ENCODE peak calls at places on chromosomes 2 and 18, in five cellular contexts. One of them, this sample, is unnamed. For H3K4me1 and H3K36me3, the result is how much of the 10 kb centered on the place peaks cover.

GRCh38 chr2:134331081-134331480 is 77.2 kb downstream of the MGAT5 start:
- DNase-seq in breast epithelium: no peak
- DNase-seq in Peyer's patch: no peak
- DNase-seq in cardiac muscle cell: no peak
- DNase-seq in upper lobe of left lung: no peak
- DNase-seq in this sample: no peak

GRCh38 chr2:240788482-240788881 is 31.5 kb downstream of the KIF1A start:
- DNase-seq in breast epithelium: no peak
- DNase-seq in Peyer's patch: no peak
- DNase-seq in cardiac muscle cell: no peak
- DNase-seq in upper lobe of left lung: no peak
- DNase-seq in this sample: peak

GRCh38 chr2:206556357-206556949 is 85.8 kb upstream of the FAM237A start:
- DNase-seq in breast epithelium: no peak
- DNase-seq in Peyer's patch: no peak
- DNase-seq in cardiac muscle cell: peak
- DNase-seq in upper lobe of left lung: no peak
- DNase-seq in this sample: no peak

GRCh38 chr18:68915066-68915465 is 117.2 kb downstream of the CCDC102B start:
- DNase-seq in breast epithelium: no peak
- DNase-seq in Peyer's patch: no peak
- DNase-seq in cardiac muscle cell: no peak
- DNase-seq in upper lobe of left lung: no peak
- DNase-seq in this sample: no peak

GRCh38 chr2:45944075-45944474 is 292.6 kb downstream of the PRKCE start:
- DNase-seq in breast epithelium: no peak
- DNase-seq in Peyer's patch: no peak
- DNase-seq in cardiac muscle cell: peak
- DNase-seq in upper lobe of left lung: no peak
- DNase-seq in this sample: no peak

GRCh38 chr18:47953471-47953931 is 23.0 kb upstream of the SMAD2 start:
- DNase-seq in breast epithelium: peak
- DNase-seq in Peyer's patch: peak
- DNase-seq in cardiac muscle cell: peak
- DNase-seq in upper lobe of left lung: no peak
- DNase-seq in this sample: peak

GRCh38 chr18:61093967-61094366 is 239.3 kb upstream of the CDH20 start:
- DNase-seq in breast epithelium: no peak
- DNase-seq in Peyer's patch: no peak
- DNase-seq in cardiac muscle cell: no peak
- DNase-seq in upper lobe of left lung: no peak
- DNase-seq in this sample: no peak

GRCh38 chr2:16747257-16747656 is 81.6 kb upstream of the CYRIA start:
- DNase-seq in breast epithelium: no peak
- DNase-seq in Peyer's patch: no peak
- DNase-seq in cardiac muscle cell: no peak
- DNase-seq in upper lobe of left lung: no peak
- DNase-seq in this sample: no peak

GRCh38 chr2:44433841-44434240 is 72.1 kb downstream of the CAMKMT start:
- DNase-seq in breast epithelium: no peak
- DNase-seq in Peyer's patch: no peak
- DNase-seq in cardiac muscle cell: no peak
- DNase-seq in upper lobe of left lung: no peak
- DNase-seq in this sample: no peak

GRCh38 chr2:167510071-167510759 is 621.9 kb downstream of the XIRP2 start:
- DNase-seq in breast epithelium: no peak
- DNase-seq in Peyer's patch: no peak
- DNase-seq in cardiac muscle cell: peak
- DNase-seq in upper lobe of left lung: no peak
- DNase-seq in this sample: no peak

GRCh38 chr2:3041841-3042600 is 335.6 kb downstream of the EIPR1 start:
- DNase-seq in breast epithelium: no peak
- DNase-seq in Peyer's patch: no peak
- DNase-seq in cardiac muscle cell: no peak
- DNase-seq in upper lobe of left lung: peak
- DNase-seq in this sample: peak

GRCh38 chr2:45909677-45910191 is 258.3 kb downstream of the PRKCE start:
- DNase-seq in breast epithelium: peak
- DNase-seq in Peyer's patch: peak
- DNase-seq in cardiac muscle cell: no peak
- DNase-seq in upper lobe of left lung: no peak
- DNase-seq in this sample: no peak

GRCh38 chr2:26615336-26616031 is 25.7 kb downstream of the CIB4 start:
- DNase-seq in breast epithelium: no peak
- DNase-seq in Peyer's patch: peak
- DNase-seq in cardiac muscle cell: no peak
- DNase-seq in upper lobe of left lung: peak
- DNase-seq in this sample: no peak

GRCh38 chr2:144317071-144317738 is 202.7 kb downstream of the ZEB2 start:
- DNase-seq in breast epithelium: no peak
- DNase-seq in Peyer's patch: no peak
- DNase-seq in cardiac muscle cell: no peak
- DNase-seq in upper lobe of left lung: no peak
- DNase-seq in this sample: no peak

GRCh38 chr2:39123436-39123999 is 2.7 kb upstream of the SOS1 start:
- DNase-seq in breast epithelium: no peak
- DNase-seq in Peyer's patch: no peak
- DNase-seq in cardiac muscle cell: no peak
- DNase-seq in upper lobe of left lung: no peak
- DNase-seq in this sample: no peak

GRCh38 chr2:105749583-105750399 is 5.1 kb downstream of the NCK2 start:
- DNase-seq in breast epithelium: no peak
- DNase-seq in Peyer's patch: peak
- DNase-seq in cardiac muscle cell: peak
- DNase-seq in upper lobe of left lung: no peak
- DNase-seq in this sample: no peak

GRCh38 chr2:84782717-84783442 is 98.0 kb downstream of the TRABD2A start:
- DNase-seq in breast epithelium: no peak
- DNase-seq in Peyer's patch: peak
- DNase-seq in cardiac muscle cell: no peak
- DNase-seq in upper lobe of left lung: no peak
- DNase-seq in this sample: no peak

GRCh38 chr18:61503688-61504087 is 170.5 kb downstream of the CDH20 start:
- DNase-seq in breast epithelium: no peak
- DNase-seq in Peyer's patch: no peak
- DNase-seq in cardiac muscle cell: no peak
- DNase-seq in upper lobe of left lung: no peak
- DNase-seq in this sample: no peak

GRCh38 chr2:38505779-38506178 is 96.9 kb downstream of the HNRNPLL start:
- DNase-seq in breast epithelium: peak
- DNase-seq in Peyer's patch: no peak
- DNase-seq in cardiac muscle cell: peak
- DNase-seq in upper lobe of left lung: no peak
- DNase-seq in this sample: no peak

GRCh38 chr18:26004827-26005226 is 85.6 kb downstream of the SS18 start:
- DNase-seq in breast epithelium: no peak
- DNase-seq in Peyer's patch: no peak
- DNase-seq in cardiac muscle cell: no peak
- DNase-seq in upper lobe of left lung: no peak
- DNase-seq in this sample: peak

GRCh38 chr2:128416781-128417180 is 98.1 kb upstream of the HS6ST1 start:
- DNase-seq in breast epithelium: no peak
- DNase-seq in Peyer's patch: peak
- DNase-seq in cardiac muscle cell: no peak
- DNase-seq in upper lobe of left lung: no peak
- DNase-seq in this sample: peak

GRCh38 chr2:127389778-127390435 is 2.1 kb upstream of the MAP3K2 start:
- DNase-seq in breast epithelium: no peak
- DNase-seq in Peyer's patch: peak
- DNase-seq in cardiac muscle cell: no peak
- DNase-seq in upper lobe of left lung: no peak
- DNase-seq in this sample: no peak

GRCh38 chr2:174449033-174449432 is 37.8 kb downstream of the GPR155 start:
- DNase-seq in breast epithelium: no peak
- DNase-seq in Peyer's patch: no peak
- DNase-seq in cardiac muscle cell: no peak
- DNase-seq in upper lobe of left lung: no peak
- DNase-seq in this sample: no peak

GRCh38 chr2:40127890-40128548 is 323.9 kb downstream of the SLC8A1 start:
- DNase-seq in breast epithelium: no peak
- DNase-seq in Peyer's patch: no peak
- DNase-seq in cardiac muscle cell: peak
- DNase-seq in upper lobe of left lung: no peak
- DNase-seq in this sample: no peak

DNA sequence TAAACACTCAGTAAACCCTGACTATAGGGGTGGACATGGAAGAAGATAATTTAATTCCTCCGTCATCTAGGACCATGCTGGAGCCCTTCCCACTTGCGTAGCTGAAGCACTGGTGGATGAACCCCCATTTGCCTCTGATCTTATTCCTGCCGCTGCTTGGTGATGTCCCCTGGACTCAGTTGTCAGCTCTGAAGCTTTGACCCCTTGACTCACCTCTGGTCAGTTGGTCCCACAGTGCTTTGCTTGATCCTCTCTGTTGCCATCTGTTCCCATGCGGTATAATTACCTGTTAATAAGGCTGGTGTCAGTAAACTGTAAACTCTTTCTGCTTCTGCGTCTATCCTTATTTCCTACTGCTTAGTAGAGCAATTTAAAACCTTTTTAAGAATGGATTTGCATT is 126.9 kb downstream of the SPTBN1 start:
- DNase-seq in breast epithelium: no peak
- DNase-seq in Peyer's patch: no peak
- DNase-seq in cardiac muscle cell: no peak
- DNase-seq in upper lobe of left lung: no peak
- DNase-seq in this sample: no peak
- H3K4me1 ChIP-seq in breast epithelium: under half
- H3K4me1 ChIP-seq in Peyer's patch: half or more
- H3K4me1 ChIP-seq in cardiac muscle cell: under half
- H3K4me1 ChIP-seq in upper lobe of left lung: half or more
- H3K4me1 ChIP-seq in this sample: under half

DNA sequence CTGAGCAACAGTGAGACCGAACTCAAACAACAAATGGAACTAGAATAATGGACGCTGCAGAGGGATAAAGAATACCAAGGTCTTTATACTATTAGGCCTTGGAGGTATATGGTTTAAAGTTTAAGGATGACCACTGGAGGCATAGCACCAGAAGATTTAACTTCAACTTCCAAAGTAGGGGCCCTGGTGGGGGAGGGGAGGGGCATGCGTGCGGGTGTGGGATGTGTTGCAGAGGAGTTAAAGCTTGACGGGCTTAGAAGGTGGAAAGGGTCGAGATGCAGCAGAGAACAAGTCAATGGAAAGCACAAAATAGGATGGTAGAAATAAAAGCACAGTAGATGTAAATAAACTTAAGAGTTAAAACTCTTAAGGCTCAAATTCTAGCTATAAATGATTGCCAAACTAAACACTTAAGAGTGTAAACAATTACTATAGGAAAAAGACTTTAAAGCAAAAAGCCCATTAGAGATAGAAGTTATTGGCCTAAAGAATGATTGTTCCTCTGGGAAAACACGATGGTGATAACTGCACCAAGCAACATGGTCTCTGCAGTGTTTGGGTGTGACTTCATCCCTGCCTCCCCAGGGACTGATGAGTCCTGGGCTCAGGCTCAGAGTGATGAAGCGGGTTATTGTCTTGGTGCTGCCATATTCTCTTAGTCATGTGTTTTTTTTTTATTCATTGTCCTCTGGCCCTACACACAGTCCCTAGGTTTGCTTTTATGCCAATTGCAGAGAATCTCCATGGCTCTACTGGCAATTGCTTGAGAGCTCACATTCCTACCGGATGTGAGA is 13.0 kb downstream of the RRM2 start:
- DNase-seq in breast epithelium: no peak
- DNase-seq in Peyer's patch: peak
- DNase-seq in cardiac muscle cell: peak
- DNase-seq in upper lobe of left lung: no peak
- DNase-seq in this sample: peak
- H3K36me3 ChIP-seq in breast epithelium: under half
- H3K36me3 ChIP-seq in Peyer's patch: under half
- H3K36me3 ChIP-seq in cardiac muscle cell: under half
- H3K36me3 ChIP-seq in upper lobe of left lung: under half
- H3K36me3 ChIP-seq in this sample: under half

GRCh38 chr18:58177886-58178470 is 134.0 kb downstream of the NEDD4L start:
- DNase-seq in breast epithelium: no peak
- DNase-seq in Peyer's patch: no peak
- DNase-seq in cardiac muscle cell: no peak
- DNase-seq in upper lobe of left lung: no peak
- DNase-seq in this sample: no peak

GRCh38 chr18:58176915-58177717 is 133.1 kb downstream of the NEDD4L start:
- DNase-seq in breast epithelium: no peak
- DNase-seq in Peyer's patch: no peak
- DNase-seq in cardiac muscle cell: peak
- DNase-seq in upper lobe of left lung: no peak
- DNase-seq in this sample: no peak

GRCh38 chr18:58172031-58172430 is 128.0 kb downstream of the NEDD4L start:
- DNase-seq in breast epithelium: no peak
- DNase-seq in Peyer's patch: no peak
- DNase-seq in cardiac muscle cell: no peak
- DNase-seq in upper lobe of left lung: no peak
- DNase-seq in this sample: no peak

GRCh38 chr18:58174285-58174684 is 130.3 kb downstream of the NEDD4L start:
- DNase-seq in breast epithelium: no peak
- DNase-seq in Peyer's patch: no peak
- DNase-seq in cardiac muscle cell: no peak
- DNase-seq in upper lobe of left lung: no peak
- DNase-seq in this sample: no peak

DNA sequence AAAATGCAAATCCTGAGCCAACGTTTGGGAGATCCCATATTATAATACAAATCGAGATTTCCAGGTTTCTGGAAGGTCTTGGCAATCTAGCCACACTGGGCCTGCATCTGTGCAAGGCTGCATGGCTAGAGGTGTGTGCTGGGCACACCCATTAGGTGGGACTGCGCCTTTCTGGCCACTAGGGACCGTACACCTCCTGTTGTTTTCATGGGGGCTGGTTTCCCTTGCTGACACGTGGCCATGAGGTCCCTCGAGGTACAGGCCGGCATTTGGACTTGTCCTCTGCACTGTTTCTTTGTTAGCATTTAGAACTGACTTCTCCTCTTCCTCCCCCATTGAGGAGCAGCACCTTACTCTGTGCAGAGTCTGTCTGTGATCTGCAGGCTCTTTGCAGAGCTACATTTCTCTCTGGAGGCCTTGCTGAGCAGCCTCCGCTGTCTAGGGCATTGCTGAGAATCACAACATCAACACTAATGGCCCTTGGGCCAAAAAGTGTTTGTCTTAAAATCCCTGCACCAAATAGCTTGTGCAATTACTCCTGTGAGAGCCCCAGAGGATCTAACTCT is 131.2 kb downstream of the NEDD4L start:
- DNase-seq in breast epithelium: no peak
- DNase-seq in Peyer's patch: no peak
- DNase-seq in cardiac muscle cell: no peak
- DNase-seq in upper lobe of left lung: no peak
- DNase-seq in this sample: no peak
- TF ChIP-seq CTCF in breast epithelium: no peak
- TF ChIP-seq CTCF in Peyer's patch: no peak
- TF ChIP-seq CTCF in cardiac muscle cell: no peak
- TF ChIP-seq CTCF in upper lobe of left lung: no peak
- TF ChIP-seq CTCF in this sample: no peak

DNA sequence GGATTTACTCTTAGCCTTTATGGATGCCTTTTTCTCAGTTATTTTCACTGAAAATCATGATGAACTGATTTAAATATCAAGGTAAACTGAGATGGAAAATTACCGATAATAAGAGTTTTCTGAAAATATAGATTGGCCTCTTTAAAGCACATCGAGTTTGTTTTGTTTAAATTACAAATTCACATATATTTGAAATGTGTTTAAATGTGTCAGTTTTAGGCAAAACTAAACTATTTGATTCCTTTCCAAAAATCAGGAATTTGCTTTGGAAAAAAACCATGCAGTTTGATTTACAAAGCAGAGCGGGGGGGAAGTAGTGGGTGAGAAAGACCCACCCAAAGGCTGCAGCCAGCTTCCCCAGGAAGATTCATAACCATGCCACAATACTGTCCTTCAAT is 52.0 kb upstream of the EML4 start:
- DNase-seq in breast epithelium: no peak
- DNase-seq in Peyer's patch: no peak
- DNase-seq in cardiac muscle cell: no peak
- DNase-seq in upper lobe of left lung: no peak
- DNase-seq in this sample: no peak
- H3K4me1 ChIP-seq in breast epithelium: under half
- H3K4me1 ChIP-seq in Peyer's patch: under half
- H3K4me1 ChIP-seq in cardiac muscle cell: under half
- H3K4me1 ChIP-seq in upper lobe of left lung: under half
- H3K4me1 ChIP-seq in this sample: under half